ENCODE peak calls at places on chromosome 2, in eight cellular contexts. A, C, K, Z, Q, P, B and I are unnamed samples.

GRCh38 chr2:120447122-120447785 is 101.3 kb downstream of the INHBB start:
- DNase-seq in C (no peak), B (no peak), P (no peak), Q (no peak), K (no peak), A (no peak), Z (no peak), I (no peak)

GRCh38 chr2:171728989-171729951 is 42.0 kb downstream of the DYNC1I2 start:
- DNase-seq in K (no peak), Z (no peak), A (no peak), C (no peak), B (no peak), P (no peak), Q (no peak), I (no peak)

GRCh38 chr2:166424841-166425240 is 49.1 kb upstream of the SCN9A start:
- DNase-seq in Z (no peak), C (no peak), P (no peak), K (no peak), B (no peak), Q (no peak), A (no peak), I (no peak)

GRCh38 chr2:69518836-69519235 is 81.6 kb upstream of the NFU1 start:
- DNase-seq in K (no peak), Q (no peak), P (no peak), Z (no peak), A (no peak), C (no peak), B (no peak), I (no peak)

GRCh38 chr2:216316743-216317142 is 55.5 kb downstream of the MARCHF4 start:
- DNase-seq in A (no peak), Z (no peak), C (no peak), B (no peak), K (no peak), P (no peak), Q (no peak), I (no peak)

GRCh38 chr2:217527586-217528202 is 475.1 kb downstream of the TNS1 start:
- DNase-seq in P (no peak), A (no peak), K (no peak), B (no peak), Q (no peak), Z (no peak), C (no peak), I (no peak)

GRCh38 chr2:29066271-29066860 is 8.0 kb downstream of the PCARE start:
- DNase-seq in Z (no peak), C (no peak), K (no peak), Q (no peak), B (no peak), P (no peak), A (no peak), I (no peak)

GRCh38 chr2:157894694-157895450 is 18.7 kb upstream of the ACVR1 start:
- DNase-seq in Z (no peak), B (no peak), P (no peak), Q (no peak), C (peak; percentile 67), A (no peak), K (no peak), I (no peak)

GRCh38 chr2:39380525-39381150 is 56.4 kb downstream of the MAP4K3 start:
- DNase-seq in K (no peak), P (no peak), Z (no peak), A (no peak), C (no peak), B (no peak), Q (no peak), I (no peak)

GRCh38 chr2:212725180-212725579 is 186.6 kb upstream of the ERBB4 start:
- DNase-seq in C (no peak), Q (no peak), Z (no peak), P (no peak), K (no peak), B (no peak), A (no peak), I (no peak)

GRCh38 chr2:98039085-98039756 is 43.5 kb upstream of the TMEM131 start:
- DNase-seq in C (no peak), P (no peak), B (no peak), Q (peak; percentile 51), Z (no peak), A (no peak), K (no peak), I (no peak)

GRCh38 chr2:178482437-178482836 is 2.2 kb downstream of the PLEKHA3 start:
- DNase-seq in C (no peak), B (peak; percentile 13), Z (no peak), A (no peak), P (no peak), Q (no peak), K (peak; percentile 5), I (no peak)

GRCh38 chr2:47867205-47867604 is 39.1 kb downstream of the FBXO11 start:
- DNase-seq in Z (no peak), K (no peak), Q (no peak), P (no peak), C (no peak), B (peak; percentile 34), A (no peak), I (no peak)

GRCh38 chr2:162146906-162147305 is 5.1 kb downstream of the GCG start:
- DNase-seq in A (no peak), B (no peak), C (no peak), Q (no peak), Z (no peak), P (no peak), K (no peak), I (no peak)

GRCh38 chr2:166812166-166812891 is 76.0 kb upstream of the XIRP2 start:
- DNase-seq in C (no peak), Q (no peak), P (no peak), B (no peak), K (no peak), Z (no peak), A (no peak), I (no peak)

GRCh38 chr2:124683536-124684407 is 658.7 kb downstream of the CNTNAP5 start:
- DNase-seq in C (no peak), A (no peak), Z (no peak), K (no peak), P (no peak), Q (no peak), B (no peak), I (no peak)

GRCh38 chr2:237452846-237453245 is 34.2 kb upstream of the MLPH start:
- DNase-seq in B (no peak), Q (no peak), C (no peak), A (no peak), K (no peak), Z (no peak), P (no peak), I (no peak)

GRCh38 chr2:183034806-183035205 is 3.5 kb downstream of the NCKAP1 start:
- DNase-seq in Z (no peak), K (no peak), C (no peak), A (no peak), B (no peak), P (no peak), Q (no peak), I (no peak)

GRCh38 chr2:109582928-109583895 is 30.6 kb downstream of the SEPTIN10 start:
- DNase-seq in Z (no peak), A (no peak), Q (no peak), P (no peak), C (no peak), B (no peak), K (no peak), I (no peak)

GRCh38 chr2:196088209-196088608 is 19.6 kb upstream of the DNAH7 start:
- DNase-seq in Q (no peak), A (no peak), B (no peak), Z (no peak), P (no peak), C (no peak), K (no peak), I (no peak)

GRCh38 chr2:32780961-32781360 is 153.1 kb downstream of the TTC27 start:
- DNase-seq in Q (no peak), P (no peak), Z (no peak), C (no peak), K (no peak), B (no peak), A (no peak), I (no peak)

GRCh38 chr2:181971032-181971431 is 14.6 kb upstream of the PPP1R1C start:
- DNase-seq in P (no peak), A (no peak), K (no peak), Z (no peak), B (no peak), Q (no peak), C (no peak), I (no peak)

GRCh38 chr2:7570247-7570646 is 653.0 kb downstream of the RNF144A start:
- DNase-seq in Z (no peak), A (no peak), C (no peak), B (no peak), Q (no peak), K (no peak), P (no peak), I (no peak)

GRCh38 chr2:140128909-140129308 is 1348.7 kb upstream of the NXPH2 start:
- DNase-seq in B (no peak), Z (no peak), Q (no peak), A (no peak), K (no peak), P (no peak), C (no peak), I (no peak)

GRCh38 chr2:162242586-162243304 is 500 bp downstream of the FAP start:
- DNase-seq in P (no peak), K (no peak), C (no peak), Z (no peak), Q (no peak), B (no peak), A (no peak), I (no peak)

GRCh38 chr2:25103287-25103871 is 61.5 kb downstream of the EFR3B start:
- DNase-seq in P (no peak), A (no peak), Q (no peak), Z (no peak), C (peak; percentile 60), B (no peak), K (no peak), I (no peak)

GRCh38 chr2:168758970-168759820 is 43.2 kb upstream of the NOSTRIN start:
- DNase-seq in C (no peak), Q (no peak), A (no peak), B (peak; percentile 41), P (no peak), K (peak; percentile 22), Z (no peak), I (no peak)

GRCh38 chr2:108280466-108280865 is 8.2 kb upstream of the SULT1C2 start:
- DNase-seq in C (no peak), Z (no peak), K (no peak), Q (no peak), B (no peak), P (no peak), A (no peak), I (no peak)

GRCh38 chr2:100142393-100142792 is at the start of gene AFF3:
- DNase-seq in Z (peak; percentile 80), P (no peak), C (no peak), A (no peak), B (peak; percentile 79), K (peak; percentile 54), Q (no peak), I (peak; percentile 19)

GRCh38 chr2:173854840-173855239 is 110.3 kb downstream of the SP3 start:
- DNase-seq in A (no peak), P (no peak), Q (no peak), Z (no peak), B (no peak), K (no peak), C (no peak), I (no peak)

GRCh38 chr2:236607471-236608307 is 38.1 kb downstream of the ACKR3 start:
- DNase-seq in A (no peak), K (no peak), Z (no peak), Q (no peak), P (no peak), B (no peak), C (no peak), I (no peak)

GRCh38 chr2:152646775-152647174 is 70.5 kb downstream of the PRPF40A start:
- DNase-seq in Q (no peak), K (no peak), Z (no peak), P (no peak), C (no peak), B (no peak), A (no peak), I (no peak)

GRCh38 chr2:143778981-143779380 is 649.8 kb downstream of the ARHGAP15 start:
- DNase-seq in B (no peak), C (no peak), Q (no peak), Z (no peak), A (no peak), K (no peak), P (no peak), I (no peak)

GRCh38 chr2:234823877-234824376 is 127.9 kb upstream of the SH3BP4 start:
- DNase-seq in Z (no peak), C (no peak), K (no peak), A (no peak), Q (no peak), B (no peak), P (no peak), I (no peak)